ENCODE peak calls at places on chromosomes 1 and 21, in four cellular contexts. R, G, Y and Z are unnamed samples.

GRCh38 chr1:40848530-40849189 is 13.5 kb downstream of the CITED4 start:
- DNase-seq in G (peak), R (peak), Y (peak), Z (peak)

GRCh38 chr1:170354216-170354615 is 177.8 kb upstream of the GORAB start:
- DNase-seq in G (no peak), R (no peak), Y (no peak), Z (no peak)

GRCh38 chr1:190738321-190738720 is 260.7 kb upstream of the BRINP3 start:
- DNase-seq in Y (no peak), G (no peak), R (no peak), Z (peak)

GRCh38 chr21:28758042-28758882 is 234.4 kb downstream of the LTN1 start:
- DNase-seq in Y (no peak), G (no peak), R (no peak), Z (peak)

GRCh38 chr1:234962340-234962989 is 166.2 kb downstream of the TOMM20 start:
- DNase-seq in G (peak), R (peak), Y (no peak), Z (peak)

GRCh38 chr1:56414728-56415224 is 164.6 kb downstream of the PLPP3 start:
- DNase-seq in R (no peak), Y (peak), G (no peak), Z (no peak)

GRCh38 chr1:235098547-235098946 is 30.1 kb downstream of the TOMM20 start:
- DNase-seq in R (no peak), Y (no peak), G (no peak), Z (no peak)

GRCh38 chr1:53562256-53562982 is 103.2 kb downstream of the DMRTB1 start:
- DNase-seq in Y (no peak), R (no peak), G (no peak), Z (no peak)

GRCh38 chr1:14672030-14672429 is 73.5 kb downstream of the KAZN start:
- DNase-seq in G (no peak), Y (no peak), R (no peak), Z (no peak)

GRCh38 chr1:154622503-154623039 is 14.6 kb upstream of the ADAR start:
- DNase-seq in R (no peak), G (peak), Y (peak), Z (no peak)

GRCh38 chr21:17270234-17270633 is 242.6 kb upstream of the CXADR start:
- DNase-seq in G (peak), R (peak), Y (peak), Z (peak)

GRCh38 chr1:65772607-65773006 is 20.1 kb upstream of the PDE4B start:
- DNase-seq in R (no peak), G (no peak), Y (no peak), Z (no peak)

GRCh38 chr1:206766251-206766856 is 4.2 kb upstream of the IL19 start:
- DNase-seq in Y (no peak), G (peak), R (peak), Z (peak)

GRCh38 chr1:183144752-183145151 is 41.3 kb upstream of the LAMC2 start:
- DNase-seq in R (no peak), Y (no peak), G (no peak), Z (no peak)

GRCh38 chr1:162035241-162035640 is 11.6 kb upstream of the OLFML2B start:
- DNase-seq in Y (peak), R (peak), G (peak), Z (peak)

GRCh38 chr1:160780398-160780755 is 15.6 kb upstream of the LY9 start:
- DNase-seq in G (no peak), R (no peak), Y (no peak), Z (no peak)

GRCh38 chr21:38669186-38669585 is 136.5 kb upstream of the ETS2 start:
- DNase-seq in Y (peak), G (peak), R (peak), Z (peak)

GRCh38 chr1:17119076-17119743 is at the start of gene PADI2:
- DNase-seq in G (peak), Y (peak), R (peak), Z (peak)

GRCh38 chr1:51421961-51422360 is 91.6 kb upstream of the TTC39A start:
- DNase-seq in R (peak), G (peak), Y (peak), Z (peak)

GRCh38 chr1:13494025-13494424 is 19.8 kb downstream of the LRRC38 start:
- DNase-seq in G (no peak), Y (no peak), R (no peak), Z (peak)

GRCh38 chr1:185459141-185459540 is 142.1 kb upstream of the IVNS1ABP start:
- DNase-seq in G (no peak), R (no peak), Y (no peak), Z (no peak)

GRCh38 chr1:51170342-51170741 is 65.7 kb upstream of the RNF11 start:
- DNase-seq in Y (peak), G (peak), R (peak), Z (peak)

GRCh38 chr1:57015071-57015470 is 49.3 kb upstream of the C8B start:
- DNase-seq in Y (no peak), G (no peak), R (no peak), Z (no peak)

GRCh38 chr1:232252719-232253118 is 377.2 kb downstream of the SIPA1L2 start:
- DNase-seq in Y (no peak), R (no peak), G (no peak), Z (no peak)

GRCh38 chr21:41873005-41873404 is 6.1 kb downstream of the PRDM15 start:
- DNase-seq in R (no peak), Y (no peak), G (no peak), Z (no peak)

GRCh38 chr21:43917515-43918384 is 52.7 kb downstream of the AGPAT3 start:
- DNase-seq in G (peak), Y (no peak), R (no peak), Z (peak)

GRCh38 chr1:924619-925323 is 1.0 kb downstream of the SAMD11 start:
- DNase-seq in R (no peak), G (peak), Y (no peak), Z (no peak)

GRCh38 chr21:42161957-42162681 is 56.8 kb upstream of the ABCG1 start:
- DNase-seq in G (no peak), R (no peak), Y (no peak), Z (no peak)

GRCh38 chr1:224084867-224085266 is 29.0 kb upstream of the FBXO28 start:
- DNase-seq in Y (no peak), G (no peak), R (no peak), Z (no peak)

GRCh38 chr1:109198043-109198695 is 15.5 kb upstream of the SARS1 start:
- DNase-seq in Y (peak), G (peak), R (peak), Z (peak)

GRCh38 chr1:234725177-234726132 is 115.5 kb upstream of the IRF2BP2 start:
- DNase-seq in R (no peak), Y (no peak), G (no peak), Z (peak)

GRCh38 chr1:113012149-113012548 is 56.2 kb upstream of the SLC16A1 start:
- DNase-seq in R (no peak), G (no peak), Y (no peak), Z (no peak)

GRCh38 chr1:182869241-182869666 is 30.1 kb downstream of the DHX9 start:
- DNase-seq in R (no peak), Y (no peak), G (no peak), Z (no peak)

GRCh38 chr1:74712863-74713262 is 20.0 kb downstream of the CRYZ start:
- DNase-seq in Y (no peak), R (peak), G (no peak), Z (no peak)

GRCh38 chr1:20430355-20431290 is 55.4 kb downstream of the CAMK2N1 start:
- DNase-seq in R (peak), G (no peak), Y (peak), Z (peak)

GRCh38 chr1:201180901-201181300 is 9.7 kb upstream of the IGFN1 start:
- DNase-seq in R (no peak), Y (no peak), G (no peak), Z (no peak)

GRCh38 chr1:225462714-225463574 is 35.1 kb upstream of the LBR start:
- DNase-seq in Y (peak), R (no peak), G (no peak), Z (peak)

GRCh38 chr1:43049487-43049886 is 90.8 kb upstream of the SLC2A1 start:
- DNase-seq in R (peak), Y (peak), G (no peak), Z (peak)

GRCh38 chr1:43052322-43052721 is 93.7 kb upstream of the SLC2A1 start:
- DNase-seq in G (no peak), Y (no peak), R (no peak), Z (no peak)

GRCh38 chr1:43047135-43047534 is 88.5 kb upstream of the SLC2A1 start:
- DNase-seq in Y (no peak), R (no peak), G (no peak), Z (no peak)

GRCh38 chr1:43044572-43045361 is 86.1 kb upstream of the SLC2A1 start:
- DNase-seq in G (no peak), R (peak), Y (no peak), Z (no peak)

GRCh38 chr1:43048601-43049011 is 89.9 kb upstream of the SLC2A1 start:
- DNase-seq in R (peak), Y (peak), G (peak), Z (peak)
- TF ChIP-seq CTCF in R (no peak), Y (no peak), G (no peak), Z (no peak)

GRCh38 chr1:152018537-152018936 is 18.3 kb downstream of the S100A11 start:
- DNase-seq in R (peak), G (no peak), Y (no peak), Z (no peak)
- TF ChIP-seq CTCF in R (peak), G (peak), Y (no peak), Z (no peak)

DNA sequence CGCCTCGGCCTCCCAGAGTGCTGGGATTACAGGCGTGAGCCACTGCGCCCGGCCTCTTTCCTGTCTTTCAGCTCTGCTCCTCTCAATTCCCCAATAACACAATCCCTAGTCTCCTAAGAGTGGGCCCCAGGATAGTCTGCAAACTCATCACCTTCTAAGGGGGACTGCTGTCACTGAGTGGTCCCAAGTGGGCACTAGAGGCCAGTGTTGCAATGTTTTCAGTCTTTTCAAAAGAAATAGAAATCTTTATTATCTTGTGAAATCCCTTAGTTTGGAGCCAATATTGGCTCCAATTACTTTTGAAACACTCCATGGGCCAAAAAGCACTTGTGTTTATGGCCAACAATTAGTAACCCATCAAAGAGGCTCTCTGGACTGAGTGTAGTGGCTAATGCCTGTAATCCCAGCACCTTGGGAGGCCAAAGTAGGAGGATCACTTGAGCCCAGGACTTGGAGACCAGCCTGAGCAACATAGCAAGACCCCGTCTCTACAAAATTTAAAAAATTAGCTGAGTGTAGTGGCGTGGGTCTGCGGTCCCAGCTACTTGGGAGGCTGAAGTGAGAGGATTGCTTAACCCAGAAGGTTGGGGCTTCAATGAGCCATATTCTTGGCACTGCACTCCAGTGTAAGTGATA is 28.6 kb upstream of the ZNF697 start:
- DNase-seq in Y (no peak), R (no peak), G (no peak), Z (peak)
- TF ChIP-seq CTCF in Y (no peak), R (no peak), G (no peak), Z (no peak)

DNA sequence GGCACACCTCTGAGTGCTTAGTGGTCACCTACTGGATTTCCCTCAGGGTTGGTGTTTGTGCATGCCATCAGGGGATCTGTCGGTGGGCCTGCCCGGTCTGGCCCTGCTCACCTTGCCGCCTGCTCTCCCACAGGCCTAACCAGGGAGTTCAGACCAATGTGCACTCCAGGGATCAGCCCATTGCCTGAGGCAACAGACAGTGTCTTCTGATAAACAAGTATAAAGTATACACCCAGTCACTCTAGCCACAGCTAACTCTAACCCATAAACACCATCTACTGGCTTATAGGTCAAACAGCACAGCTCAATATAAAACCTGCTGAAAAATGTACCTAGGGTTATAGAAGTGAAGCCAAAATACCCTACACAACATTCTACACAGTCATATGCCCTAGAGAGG is 1300.0 kb downstream of the PLA2G4A start:
- DNase-seq in Y (no peak), R (peak), G (peak), Z (peak)
- TF ChIP-seq CTCF in Y (no peak), R (peak), G (no peak), Z (no peak)

GRCh38 chr21:19507682-19508260 is 1104.2 kb upstream of the TMPRSS15 start:
- DNase-seq in Y (no peak), R (no peak), G (no peak), Z (peak)
- TF ChIP-seq CTCF in Y (peak), R (no peak), G (no peak), Z (no peak)

GRCh38 chr1:31570228-31570627 is 6.1 kb upstream of the TINAGL1 start:
- DNase-seq in R (no peak), Y (no peak), G (no peak), Z (no peak)
- TF ChIP-seq CTCF in R (no peak), Y (no peak), G (no peak), Z (no peak)

GRCh38 chr1:67401443-67401842 is 28.8 kb downstream of the SERBP1 start:
- DNase-seq in R (no peak), Y (no peak), G (no peak), Z (no peak)
- TF ChIP-seq CTCF in R (no peak), Y (no peak), G (no peak), Z (no peak)

DNA sequence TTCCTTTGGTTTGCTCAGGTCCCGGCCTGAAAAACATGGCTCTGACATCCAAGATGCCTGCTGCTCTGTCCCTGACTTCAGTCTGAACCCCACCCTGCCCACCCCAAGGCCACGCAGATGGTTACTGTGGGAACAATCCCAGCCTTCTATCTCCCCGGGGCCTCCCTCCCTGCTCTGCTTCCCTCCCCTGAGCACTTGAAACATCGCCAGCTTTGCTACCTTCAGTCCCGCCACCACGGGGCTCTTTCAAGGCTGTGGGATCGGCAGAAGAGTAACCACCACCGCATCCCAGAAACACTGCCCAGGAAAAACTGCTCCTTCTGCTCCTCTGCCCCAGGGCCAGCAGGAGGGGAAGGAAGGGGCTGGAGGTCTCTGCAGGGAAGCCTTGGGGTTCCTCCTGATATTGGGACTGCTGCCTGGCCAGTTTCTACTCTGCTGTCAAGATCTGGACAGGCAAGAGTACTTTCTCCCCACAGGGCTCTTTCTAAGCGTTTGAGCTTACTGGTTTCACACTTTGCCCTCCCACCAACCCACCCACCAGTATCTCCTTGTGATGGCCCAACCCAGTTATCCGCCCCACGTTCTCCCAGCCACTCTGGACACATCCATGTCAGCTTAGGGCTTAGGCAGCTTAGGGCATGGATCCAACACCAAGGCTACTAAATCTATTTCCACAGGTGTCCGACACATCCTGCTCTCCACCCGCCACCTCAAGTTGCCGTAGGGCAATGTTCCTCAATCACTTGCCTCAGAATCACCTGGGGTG is 8.4 kb downstream of the ETNK2 start:
- DNase-seq in R (no peak), G (no peak), Y (no peak), Z (no peak)
- TF ChIP-seq CTCF in R (no peak), G (no peak), Y (no peak), Z (no peak)

DNA sequence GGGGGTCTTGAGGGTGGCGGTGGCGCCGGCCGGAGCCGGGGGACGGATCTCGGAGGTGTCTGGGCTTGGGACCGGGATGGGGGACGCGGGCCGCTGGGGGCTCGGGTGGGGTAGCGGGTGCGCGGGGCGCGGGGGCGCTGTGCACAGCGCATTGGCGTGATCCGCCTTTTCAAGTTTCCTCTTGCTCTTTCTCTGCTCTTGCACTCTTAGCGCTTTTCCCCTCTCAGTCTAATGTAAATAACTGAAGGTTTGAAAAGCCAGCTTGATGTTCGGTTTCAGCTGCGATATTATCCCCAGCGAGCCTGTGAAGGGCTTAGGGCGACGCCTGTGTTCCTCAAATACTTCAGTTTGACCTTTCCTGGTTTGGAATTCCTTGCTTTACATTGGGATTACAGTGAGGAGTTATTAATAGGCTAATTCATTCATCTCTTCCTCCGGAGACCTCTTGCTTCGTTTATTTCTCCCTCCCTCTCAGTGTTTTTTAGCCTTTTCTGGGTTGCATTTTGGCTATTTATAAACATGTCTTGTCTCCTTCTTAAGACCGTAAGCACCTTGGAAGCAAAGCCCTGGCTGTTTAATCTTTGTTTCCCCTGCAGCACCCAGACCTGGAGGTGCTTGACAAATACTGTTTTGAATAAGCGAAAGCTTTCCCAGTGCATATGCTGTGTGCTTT is 673 bp downstream of the RAB4A start:
- DNase-seq in G (no peak), R (peak), Y (no peak), Z (peak)
- TF ChIP-seq CTCF in G (no peak), R (no peak), Y (peak), Z (no peak)

GRCh38 chr1:221356693-221357092 is 385.2 kb downstream of the DUSP10 start:
- DNase-seq in Y (no peak), R (no peak), G (no peak), Z (peak)
- TF ChIP-seq CTCF in Y (no peak), R (peak), G (peak), Z (peak)